ENCODE peak calls at places on chromosome 4, in six cellular contexts. One of them, this sample, is unnamed.

GRCh38 chr4:170336238-170336775 is 246.6 kb upstream of the AADAT start:
- DNase-seq in GM12878: peak
- DNase-seq in K562: no peak
- DNase-seq in A549: no peak
- DNase-seq in IMR-90: no peak
- DNase-seq in HepG2: no peak
- DNase-seq in this sample: no peak

GRCh38 chr4:184475096-184475461 is 729 bp upstream of the IRF2 start:
- DNase-seq in K562: peak
- DNase-seq in A549: peak
- DNase-seq in IMR-90: peak
- DNase-seq in GM12878: no peak
- DNase-seq in HepG2: no peak
- DNase-seq in this sample: peak

GRCh38 chr4:182917182-182918043 is at the start of gene DCTD:
- DNase-seq in A549: peak
- DNase-seq in GM12878: no peak
- DNase-seq in IMR-90: peak
- DNase-seq in K562: peak
- DNase-seq in HepG2: peak
- DNase-seq in this sample: peak

GRCh38 chr4:1611501-1611870 is 72.6 kb downstream of the FAM53A start:
- DNase-seq in GM12878: no peak
- DNase-seq in A549: no peak
- DNase-seq in K562: no peak
- DNase-seq in IMR-90: no peak
- DNase-seq in HepG2: no peak
- DNase-seq in this sample: no peak

GRCh38 chr4:39118034-39118658 is 56.1 kb downstream of the KLHL5 start:
- DNase-seq in IMR-90: no peak
- DNase-seq in HepG2: peak
- DNase-seq in GM12878: no peak
- DNase-seq in K562: no peak
- DNase-seq in A549: no peak
- DNase-seq in this sample: no peak

GRCh38 chr4:7432531-7433375 is 2.0 kb downstream of the PSAPL1 start:
- DNase-seq in A549: no peak
- DNase-seq in K562: no peak
- DNase-seq in HepG2: no peak
- DNase-seq in GM12878: no peak
- DNase-seq in IMR-90: no peak
- DNase-seq in this sample: no peak

GRCh38 chr4:128600996-128601857 is 208.3 kb upstream of the JADE1 start:
- DNase-seq in IMR-90: peak
- DNase-seq in HepG2: peak
- DNase-seq in K562: peak
- DNase-seq in GM12878: no peak
- DNase-seq in A549: peak
- DNase-seq in this sample: peak

GRCh38 chr4:10091531-10092181 is 24.9 kb downstream of the WDR1 start:
- DNase-seq in IMR-90: no peak
- DNase-seq in HepG2: no peak
- DNase-seq in GM12878: no peak
- DNase-seq in A549: no peak
- DNase-seq in K562: no peak
- DNase-seq in this sample: no peak

GRCh38 chr4:45078201-45078600 is 351.8 kb upstream of the GNPDA2 start:
- DNase-seq in IMR-90: no peak
- DNase-seq in K562: no peak
- DNase-seq in GM12878: no peak
- DNase-seq in A549: no peak
- DNase-seq in HepG2: no peak
- DNase-seq in this sample: no peak

GRCh38 chr4:64144994-64145393 is 264.3 kb downstream of the TECRL start:
- DNase-seq in HepG2: no peak
- DNase-seq in IMR-90: no peak
- DNase-seq in K562: no peak
- DNase-seq in A549: peak
- DNase-seq in GM12878: no peak
- DNase-seq in this sample: no peak

GRCh38 chr4:124431663-124432192 is 280.8 kb downstream of the ANKRD50 start:
- DNase-seq in GM12878: no peak
- DNase-seq in IMR-90: peak
- DNase-seq in K562: no peak
- DNase-seq in HepG2: no peak
- DNase-seq in A549: no peak
- DNase-seq in this sample: no peak

GRCh38 chr4:137749466-137749865 is 217.2 kb upstream of the PCDH18 start:
- DNase-seq in K562: no peak
- DNase-seq in HepG2: no peak
- DNase-seq in IMR-90: peak
- DNase-seq in GM12878: no peak
- DNase-seq in A549: no peak
- DNase-seq in this sample: no peak

GRCh38 chr4:13580018-13580417 is 35.7 kb upstream of the NKX3-2 start:
- DNase-seq in GM12878: no peak
- DNase-seq in A549: no peak
- DNase-seq in IMR-90: no peak
- DNase-seq in HepG2: no peak
- DNase-seq in K562: no peak
- DNase-seq in this sample: no peak

GRCh38 chr4:94408549-94409374 is 43.0 kb upstream of the PDLIM5 start:
- DNase-seq in HepG2: peak
- DNase-seq in A549: no peak
- DNase-seq in K562: no peak
- DNase-seq in IMR-90: peak
- DNase-seq in GM12878: no peak
- DNase-seq in this sample: no peak

GRCh38 chr4:180234730-180235129 is 2008.5 kb upstream of the TENM3 start:
- DNase-seq in GM12878: no peak
- DNase-seq in A549: no peak
- DNase-seq in IMR-90: no peak
- DNase-seq in K562: no peak
- DNase-seq in HepG2: no peak
- DNase-seq in this sample: no peak

GRCh38 chr4:14958436-14958835 is 43.8 kb upstream of the CPEB2 start:
- DNase-seq in IMR-90: no peak
- DNase-seq in A549: no peak
- DNase-seq in GM12878: no peak
- DNase-seq in HepG2: no peak
- DNase-seq in K562: no peak
- DNase-seq in this sample: no peak

GRCh38 chr4:106362426-106362825 is 6.2 kb downstream of the GIMD1 start:
- DNase-seq in IMR-90: no peak
- DNase-seq in A549: no peak
- DNase-seq in K562: no peak
- DNase-seq in GM12878: no peak
- DNase-seq in HepG2: no peak
- DNase-seq in this sample: no peak

GRCh38 chr4:18695733-18696527 is 674.4 kb upstream of the LCORL start:
- DNase-seq in GM12878: no peak
- DNase-seq in HepG2: no peak
- DNase-seq in A549: no peak
- DNase-seq in K562: no peak
- DNase-seq in IMR-90: no peak
- DNase-seq in this sample: no peak

GRCh38 chr4:84683065-84683464 is 100.1 kb downstream of the CDS1 start:
- DNase-seq in IMR-90: no peak
- DNase-seq in HepG2: no peak
- DNase-seq in K562: no peak
- DNase-seq in A549: no peak
- DNase-seq in GM12878: no peak
- DNase-seq in this sample: no peak

GRCh38 chr4:137468836-137469235 is 63.5 kb downstream of the PCDH18 start:
- DNase-seq in GM12878: no peak
- DNase-seq in IMR-90: no peak
- DNase-seq in HepG2: no peak
- DNase-seq in K562: no peak
- DNase-seq in A549: no peak
- DNase-seq in this sample: no peak

GRCh38 chr4:151325320-151326246 is at the start of gene SH3D19:
- DNase-seq in A549: peak
- DNase-seq in GM12878: no peak
- DNase-seq in IMR-90: peak
- DNase-seq in K562: no peak
- DNase-seq in HepG2: peak
- DNase-seq in this sample: peak

GRCh38 chr4:185744946-185745345 is 67.0 kb downstream of the SORBS2 start:
- DNase-seq in GM12878: no peak
- DNase-seq in HepG2: no peak
- DNase-seq in A549: no peak
- DNase-seq in IMR-90: no peak
- DNase-seq in K562: no peak
- DNase-seq in this sample: no peak

GRCh38 chr4:177339794-177340374 is 30.2 kb downstream of the NEIL3 start:
- DNase-seq in GM12878: peak
- DNase-seq in HepG2: peak
- DNase-seq in IMR-90: peak
- DNase-seq in K562: no peak
- DNase-seq in A549: peak
- DNase-seq in this sample: peak

GRCh38 chr4:636628-636950 is 11.2 kb downstream of the PDE6B start:
- DNase-seq in HepG2: no peak
- DNase-seq in IMR-90: no peak
- DNase-seq in K562: no peak
- DNase-seq in GM12878: no peak
- DNase-seq in A549: no peak
- DNase-seq in this sample: no peak

GRCh38 chr4:95850161-95850560 is 10.3 kb downstream of the PDHA2 start:
- DNase-seq in GM12878: no peak
- DNase-seq in K562: no peak
- DNase-seq in A549: no peak
- DNase-seq in HepG2: no peak
- DNase-seq in IMR-90: no peak
- DNase-seq in this sample: no peak

DNA sequence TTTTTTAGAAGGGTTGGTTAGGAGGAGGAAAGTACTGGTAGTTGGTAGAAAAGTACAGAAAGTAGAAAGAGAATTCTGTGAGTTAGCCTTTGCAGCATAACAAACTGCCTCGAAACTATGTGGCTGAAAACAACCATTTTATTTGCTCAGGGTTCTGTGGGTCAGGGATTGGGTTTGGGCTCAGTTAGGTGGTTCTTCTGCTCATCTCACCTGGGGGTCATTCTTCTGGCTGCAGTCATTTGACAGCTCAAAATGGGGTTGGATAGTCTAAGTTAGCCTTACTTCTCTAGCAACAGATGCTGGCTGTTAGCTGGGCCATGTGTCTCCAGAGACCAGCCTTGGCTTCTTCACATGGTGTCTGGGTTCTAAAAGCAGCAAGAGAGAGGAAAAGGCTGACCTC is 119.4 kb downstream of the SMIM20 start:
- DNase-seq in K562: no peak
- DNase-seq in HepG2: no peak
- DNase-seq in GM12878: no peak
- DNase-seq in A549: no peak
- DNase-seq in IMR-90: no peak
- DNase-seq in this sample: no peak
- TF ChIP-seq BHLHE40 in K562: no peak
- TF ChIP-seq BHLHE40 in HepG2: no peak
- TF ChIP-seq BHLHE40 in GM12878: no peak
- TF ChIP-seq BHLHE40 in A549: no peak
- TF ChIP-seq BHLHE40 in IMR-90: no peak
- TF ChIP-seq BHLHE40 in this sample: no peak

DNA sequence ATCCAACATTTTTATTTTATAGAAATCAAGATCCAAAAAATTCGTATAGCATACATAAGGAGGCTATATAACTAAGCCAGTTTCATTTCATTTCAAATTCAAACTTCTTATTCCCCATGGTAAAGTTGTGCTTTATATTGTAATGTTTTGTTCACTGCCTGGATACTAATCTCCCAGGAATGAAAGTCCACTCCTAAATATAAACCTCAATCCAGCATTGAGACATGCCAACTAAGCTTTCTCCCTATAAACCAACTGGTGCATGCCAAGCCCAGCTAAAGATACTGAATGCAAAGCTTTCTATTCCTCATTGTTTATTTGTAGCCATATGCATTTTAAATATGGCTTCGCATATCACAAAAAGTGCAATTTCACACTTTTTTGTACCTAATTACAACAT is 63.8 kb upstream of the INPP4B start:
- DNase-seq in K562: no peak
- DNase-seq in A549: no peak
- DNase-seq in IMR-90: peak
- DNase-seq in HepG2: no peak
- DNase-seq in GM12878: no peak
- DNase-seq in this sample: no peak
- TF ChIP-seq BHLHE40 in K562: no peak
- TF ChIP-seq BHLHE40 in A549: no peak
- TF ChIP-seq BHLHE40 in IMR-90: no peak
- TF ChIP-seq BHLHE40 in HepG2: no peak
- TF ChIP-seq BHLHE40 in GM12878: no peak
- TF ChIP-seq BHLHE40 in this sample: no peak

GRCh38 chr4:140807491-140808257 is 51.5 kb upstream of the TBC1D9 start:
- DNase-seq in A549: no peak
- DNase-seq in GM12878: peak
- DNase-seq in IMR-90: peak
- DNase-seq in K562: no peak
- DNase-seq in HepG2: no peak
- DNase-seq in this sample: no peak

GRCh38 chr4:140806175-140806574 is 50.0 kb upstream of the TBC1D9 start:
- DNase-seq in K562: no peak
- DNase-seq in GM12878: peak
- DNase-seq in HepG2: no peak
- DNase-seq in A549: no peak
- DNase-seq in IMR-90: no peak
- DNase-seq in this sample: no peak

GRCh38 chr4:140811429-140811828 is 55.2 kb upstream of the TBC1D9 start:
- DNase-seq in IMR-90: no peak
- DNase-seq in GM12878: no peak
- DNase-seq in K562: no peak
- DNase-seq in A549: no peak
- DNase-seq in HepG2: no peak
- DNase-seq in this sample: no peak

GRCh38 chr4:140812916-140813315 is 56.7 kb upstream of the TBC1D9 start:
- DNase-seq in HepG2: no peak
- DNase-seq in GM12878: no peak
- DNase-seq in IMR-90: no peak
- DNase-seq in K562: no peak
- DNase-seq in A549: no peak
- DNase-seq in this sample: no peak

GRCh38 chr4:140809671-140810070 is 53.5 kb upstream of the TBC1D9 start:
- DNase-seq in IMR-90: no peak
- DNase-seq in A549: no peak
- DNase-seq in GM12878: no peak
- DNase-seq in K562: no peak
- DNase-seq in HepG2: no peak
- DNase-seq in this sample: no peak
- TF ChIP-seq BHLHE40 in IMR-90: no peak
- TF ChIP-seq BHLHE40 in A549: no peak
- TF ChIP-seq BHLHE40 in GM12878: no peak
- TF ChIP-seq BHLHE40 in K562: no peak
- TF ChIP-seq BHLHE40 in HepG2: no peak
- TF ChIP-seq BHLHE40 in this sample: no peak

DNA sequence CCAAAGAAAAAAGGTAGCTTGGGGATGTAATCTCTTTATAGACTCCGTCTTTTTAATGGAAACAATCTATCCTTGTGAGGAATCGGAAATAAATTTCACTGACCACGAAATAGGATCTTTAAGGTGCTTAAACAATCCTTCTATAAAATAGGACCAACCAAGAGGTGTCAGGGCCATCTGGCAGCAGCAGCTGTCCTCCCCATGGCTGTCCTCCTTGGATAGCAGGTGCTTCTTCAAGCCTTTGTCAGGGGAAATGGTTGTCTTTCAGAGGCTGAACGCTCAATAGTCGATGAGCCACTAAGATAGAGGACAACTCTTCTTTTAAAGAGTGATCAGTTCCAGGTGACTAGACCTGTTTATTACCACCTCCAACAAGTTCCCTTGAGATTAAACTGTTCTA is 231.0 kb downstream of the ADGRL3 start:
- DNase-seq in HepG2: no peak
- DNase-seq in A549: no peak
- DNase-seq in GM12878: no peak
- DNase-seq in IMR-90: no peak
- DNase-seq in K562: no peak
- DNase-seq in this sample: no peak
- TF ChIP-seq BHLHE40 in HepG2: no peak
- TF ChIP-seq BHLHE40 in A549: no peak
- TF ChIP-seq BHLHE40 in GM12878: no peak
- TF ChIP-seq BHLHE40 in IMR-90: no peak
- TF ChIP-seq BHLHE40 in K562: no peak
- TF ChIP-seq BHLHE40 in this sample: no peak

This sample was measured in HEK293T.